ENCODE peak calls at places on chromosomes 13 and 19, in eight cellular contexts. Y, U, J, V, X, W, C and F are unnamed samples.

GRCh38 chr13:41596190-41596589 is 138.8 kb downstream of the RGCC start:
- DNase-seq in Y (no peak), U (no peak), J (no peak), V (no peak), X (no peak), W (no peak), C (no peak), F (no peak)

GRCh38 chr19:33040994-33041827 is 23.5 kb downstream of the RHPN2 start:
- DNase-seq in Y (peak), U (peak), J (no peak), V (no peak), X (no peak), W (peak), C (no peak), F (no peak)

GRCh38 chr13:50230365-50230978 is 215.2 kb downstream of the KCNRG start:
- DNase-seq in Y (no peak), U (no peak), J (no peak), V (peak), X (no peak), W (no peak), C (no peak), F (no peak)

GRCh38 chr19:18576383-18576782 is 4.7 kb downstream of the UBA52 start:
- DNase-seq in Y (no peak), U (no peak), J (no peak), V (no peak), X (no peak), W (no peak), C (no peak), F (no peak)

GRCh38 chr19:7494416-7495098 is 5.7 kb upstream of the PEX11G start:
- DNase-seq in Y (no peak), U (no peak), J (no peak), V (no peak), X (no peak), W (peak), C (peak), F (no peak)

GRCh38 chr13:35953537-35954206 is 177.5 kb downstream of the DCLK1 start:
- DNase-seq in Y (peak), U (peak), J (no peak), V (peak), X (no peak), W (peak), C (peak), F (peak)

GRCh38 chr13:72530471-72530870 is 197.0 kb downstream of the MZT1 start:
- DNase-seq in Y (no peak), U (no peak), J (no peak), V (no peak), X (no peak), W (no peak), C (no peak), F (no peak)

GRCh38 chr13:103243495-103243894 is 177.3 kb upstream of the SLC10A2 start:
- DNase-seq in Y (no peak), U (no peak), J (no peak), V (no peak), X (no peak), W (no peak), C (no peak), F (no peak)

GRCh38 chr19:31226536-31226935 is 122.7 kb downstream of the TSHZ3 start:
- DNase-seq in Y (no peak), U (no peak), J (no peak), V (no peak), X (no peak), W (no peak), C (no peak), F (no peak)

GRCh38 chr13:33236021-33236420 is 49.5 kb downstream of the STARD13 start:
- DNase-seq in Y (no peak), U (no peak), J (no peak), V (no peak), X (no peak), W (no peak), C (no peak), F (peak)

GRCh38 chr13:19173752-19174151 is 7.9 kb downstream of the TUBA3C start:
- DNase-seq in Y (no peak), U (no peak), J (no peak), V (no peak), X (no peak), W (no peak), C (no peak), F (no peak)

GRCh38 chr13:111533900-111534645 is 213.6 kb downstream of the TEX29 start:
- DNase-seq in Y (no peak), U (no peak), J (no peak), V (no peak), X (no peak), W (no peak), C (no peak), F (no peak)

GRCh38 chr13:26061947-26062346 is 10.1 kb upstream of the SHISA2 start:
- DNase-seq in Y (no peak), U (no peak), J (no peak), V (peak), X (no peak), W (no peak), C (no peak), F (no peak)

GRCh38 chr19:55014714-55015113 is 23.4 kb downstream of the GP6 start:
- DNase-seq in Y (no peak), U (no peak), J (no peak), V (no peak), X (no peak), W (no peak), C (no peak), F (no peak)

GRCh38 chr13:76385606-76386005 is 500.6 kb downstream of the KCTD12 start:
- DNase-seq in Y (no peak), U (no peak), J (no peak), V (no peak), X (no peak), W (no peak), C (no peak), F (no peak)

GRCh38 chr13:44022196-44022595 is 142.5 kb downstream of the LACC1 start:
- DNase-seq in Y (no peak), U (no peak), J (no peak), V (no peak), X (no peak), W (no peak), C (peak), F (no peak)

GRCh38 chr13:93881418-93881817 is 598.1 kb downstream of the DCT start:
- DNase-seq in Y (no peak), U (no peak), J (no peak), V (no peak), X (no peak), W (no peak), C (no peak), F (no peak)

GRCh38 chr13:41302743-41303142 is 8.3 kb upstream of the NAA16 start:
- DNase-seq in Y (no peak), U (no peak), J (no peak), V (no peak), X (no peak), W (no peak), C (no peak), F (no peak)

GRCh38 chr13:91278888-91279287 is 68.6 kb upstream of the MIR17HG start:
- DNase-seq in Y (no peak), U (no peak), J (no peak), V (peak), X (no peak), W (no peak), C (no peak), F (no peak)

GRCh38 chr13:49020940-49021548 is 45.3 kb downstream of the FNDC3A start:
- DNase-seq in Y (no peak), U (no peak), J (no peak), V (peak), X (no peak), W (no peak), C (no peak), F (no peak)

GRCh38 chr19:58409010-58409790 is 751 bp downstream of the ZNF584 start:
- DNase-seq in Y (no peak), U (no peak), J (no peak), V (peak), X (no peak), W (no peak), C (no peak), F (no peak)

GRCh38 chr13:110557082-110557481 is 4.4 kb downstream of the RAB20 start:
- DNase-seq in Y (no peak), U (no peak), J (no peak), V (no peak), X (no peak), W (no peak), C (no peak), F (no peak)

GRCh38 chr13:59409211-59409610 is 754.5 kb downstream of the DIAPH3 start:
- DNase-seq in Y (no peak), U (no peak), J (no peak), V (no peak), X (no peak), W (peak), C (peak), F (no peak)

GRCh38 chr13:29472317-29472961 is 123.0 kb downstream of the SLC7A1 start:
- DNase-seq in Y (peak), U (peak), J (no peak), V (peak), X (peak), W (peak), C (no peak), F (peak)

GRCh38 chr19:44142014-44142523 is 715 bp downstream of the ZNF234 start:
- DNase-seq in Y (no peak), U (peak), J (no peak), V (peak), X (no peak), W (peak), C (no peak), F (no peak)

GRCh38 chr19:47027586-47028371 is 8.1 kb downstream of the NPAS1 start:
- DNase-seq in Y (no peak), U (no peak), J (no peak), V (no peak), X (no peak), W (no peak), C (no peak), F (no peak)

GRCh38 chr19:46634045-46634655 is 1.9 kb downstream of the GNG8 start:
- DNase-seq in Y (peak), U (peak), J (no peak), V (peak), X (peak), W (peak), C (peak), F (peak)

GRCh38 chr19:41537789-41538188 is 38.2 kb upstream of the CEACAM21 start:
- DNase-seq in Y (peak), U (no peak), J (no peak), V (peak), X (no peak), W (no peak), C (no peak), F (no peak)

GRCh38 chr19:13100031-13100588 is 2.5 kb downstream of the LYL1 start:
- DNase-seq in Y (peak), U (no peak), J (no peak), V (peak), X (peak), W (no peak), C (no peak), F (peak)
- TF ChIP-seq POLR2A in Y (no peak), U (no peak), J (no peak), V (no peak), X (no peak), W (no peak), C (no peak), F (no peak)

GRCh38 chr13:21671793-21672680 is 1.2 kb downstream of the FGF9 start:
- DNase-seq in Y (no peak), U (no peak), J (no peak), V (no peak), X (no peak), W (no peak), C (no peak), F (no peak)

GRCh38 chr13:21672811-21673591 is 2.1 kb downstream of the FGF9 start:
- DNase-seq in Y (no peak), U (no peak), J (no peak), V (no peak), X (no peak), W (peak), C (no peak), F (no peak)

GRCh38 chr13:21668665-21669599 is 1.9 kb upstream of the FGF9 start:
- DNase-seq in Y (peak), U (no peak), J (no peak), V (no peak), X (no peak), W (peak), C (no peak), F (no peak)

GRCh38 chr13:21670006-21670882 is 629 bp upstream of the FGF9 start:
- DNase-seq in Y (peak), U (peak), J (no peak), V (peak), X (peak), W (peak), C (no peak), F (no peak)

GRCh38 chr13:21670883-21671792 is at the start of gene FGF9:
- DNase-seq in Y (peak), U (peak), J (no peak), V (peak), X (peak), W (peak), C (peak), F (peak)
- TF ChIP-seq POLR2A in Y (peak), U (peak), J (peak), V (no peak), X (no peak), W (peak), C (no peak), F (no peak)

GRCh38 chr19:40348125-40348913 is at the start of the genes C19orf47 and PLD3:
- DNase-seq in Y (peak), U (peak), J (peak), V (peak), X (peak), W (peak), C (peak), F (peak)
- TF ChIP-seq POLR2A in Y (peak), U (peak), J (peak), V (peak), X (peak), W (peak), C (peak), F (peak)

GRCh38 chr13:24271611-24272451 is 37.5 kb upstream of the C1QTNF9 start:
- DNase-seq in Y (peak), U (no peak), J (no peak), V (peak), X (no peak), W (peak), C (peak), F (no peak)
- TF ChIP-seq POLR2A in Y (peak), U (no peak), J (no peak), V (no peak), X (peak), W (peak), C (no peak), F (no peak)

DNA sequence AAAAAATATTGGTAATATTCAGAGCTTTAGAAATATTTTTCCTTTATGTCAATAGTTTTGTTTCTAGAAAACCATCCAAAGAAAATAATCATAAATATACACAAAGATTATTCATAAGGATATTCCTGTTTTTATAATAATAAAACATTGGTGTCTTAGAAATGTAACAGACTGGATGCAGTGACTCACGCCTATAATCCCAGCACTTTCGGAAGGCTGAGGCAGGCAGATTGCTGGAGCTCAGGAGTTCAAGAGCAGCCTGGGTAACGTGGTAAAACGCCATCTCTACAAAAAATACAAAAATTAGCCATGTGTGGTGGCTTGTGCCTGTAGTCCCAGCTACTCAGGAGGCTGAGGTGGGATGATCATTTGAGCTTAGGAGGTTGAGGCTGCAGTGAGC is 106.8 kb downstream of the DHRS12 start:
- DNase-seq in Y (no peak), U (no peak), J (no peak), V (no peak), X (no peak), W (no peak), C (no peak), F (no peak)
- TF ChIP-seq POLR2A in Y (no peak), U (no peak), J (no peak), V (no peak), X (no peak), W (no peak), C (no peak), F (no peak)

DNA sequence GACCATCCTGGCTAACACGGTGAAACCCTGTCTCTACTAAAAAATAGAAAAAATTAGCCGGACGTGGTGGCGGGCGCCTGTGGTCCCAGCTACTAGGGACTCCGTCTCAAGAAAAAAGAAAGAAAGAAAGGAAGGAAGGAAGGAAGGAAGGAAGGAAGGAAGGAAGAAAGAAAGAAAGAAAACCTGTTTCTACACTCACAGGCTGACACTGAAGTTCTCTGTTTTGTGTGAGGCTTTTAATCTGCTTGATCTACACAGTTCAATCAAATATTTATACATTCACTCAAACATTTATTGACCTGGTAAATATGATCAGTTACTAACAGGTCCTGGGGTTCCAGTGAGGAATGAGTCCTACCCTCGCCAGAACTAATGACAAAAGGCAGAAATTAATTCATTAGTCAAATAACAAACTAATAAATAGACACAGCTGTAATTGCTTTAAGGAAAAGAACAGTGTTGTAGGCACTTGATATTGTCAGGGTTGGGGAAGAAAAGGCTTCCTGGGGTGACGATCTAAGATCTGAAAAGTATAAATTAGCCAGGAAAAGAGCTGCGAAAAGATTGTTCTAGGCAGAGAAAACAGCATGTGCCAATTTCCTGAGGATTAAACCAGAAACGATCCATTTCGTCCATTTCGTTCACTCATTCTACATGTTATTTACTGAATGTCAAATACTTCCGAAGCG is 814 bp upstream of the CHAF1A start:
- DNase-seq in Y (no peak), U (no peak), J (no peak), V (no peak), X (no peak), W (no peak), C (no peak), F (no peak)
- TF ChIP-seq POLR2A in Y (peak), U (no peak), J (no peak), V (no peak), X (no peak), W (no peak), C (no peak), F (no peak)

GRCh38 chr19:38046254-38047047 is 139.4 kb downstream of the SIPA1L3 start:
- DNase-seq in Y (peak), U (no peak), J (no peak), V (no peak), X (peak), W (no peak), C (no peak), F (no peak)
- TF ChIP-seq POLR2A in Y (no peak), U (no peak), J (no peak), V (no peak), X (peak), W (no peak), C (no peak), F (no peak)

GRCh38 chr19:34180273-34180672 is 8.0 kb downstream of the LSM14A start:
- DNase-seq in Y (no peak), U (no peak), J (no peak), V (no peak), X (no peak), W (no peak), C (no peak), F (no peak)
- TF ChIP-seq POLR2A in Y (no peak), U (no peak), J (no peak), V (no peak), X (no peak), W (no peak), C (no peak), F (no peak)

DNA sequence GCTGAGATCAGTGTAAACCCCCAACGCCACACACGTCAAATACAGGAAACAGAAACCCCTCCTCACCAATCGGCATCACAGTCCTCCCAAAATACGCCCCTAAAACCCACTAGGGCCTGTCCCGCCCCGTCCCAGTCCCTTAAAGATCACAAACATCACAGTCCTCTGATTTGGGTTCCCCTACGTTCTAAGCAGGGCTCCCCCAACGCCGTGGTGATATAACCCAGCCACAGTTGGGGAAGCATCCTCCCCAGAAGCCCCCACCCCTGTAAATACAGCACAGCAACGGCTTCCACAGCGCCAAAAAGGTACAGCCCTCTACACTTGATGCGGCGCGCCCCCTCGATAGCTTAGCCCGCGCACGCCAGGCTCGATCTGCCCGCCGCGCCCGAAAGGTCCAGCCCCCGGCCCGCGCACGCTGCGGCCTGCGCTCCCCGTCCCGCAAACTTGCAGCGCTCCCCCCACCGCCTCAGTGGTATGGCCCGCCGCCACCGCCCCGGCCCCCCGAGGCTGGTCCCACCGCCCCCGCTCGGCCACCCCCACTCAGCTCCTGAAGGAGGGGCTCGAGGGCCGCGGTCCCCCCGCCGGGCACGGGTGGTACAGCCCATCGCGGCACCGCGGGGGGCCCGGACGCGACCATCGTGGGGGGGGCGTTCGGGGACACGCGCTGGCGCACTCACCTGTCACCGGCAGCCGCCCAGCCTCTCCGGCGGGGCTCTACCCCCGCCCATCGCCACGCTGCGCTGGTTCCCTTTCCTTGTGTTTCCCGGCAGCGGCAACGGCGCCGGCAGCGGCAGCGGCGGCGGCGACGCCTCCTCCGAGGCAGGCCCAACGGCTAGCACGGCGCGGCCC is at the start of gene AKT2:
- DNase-seq in Y (peak), U (peak), J (no peak), V (peak), X (peak), W (no peak), C (no peak), F (peak)
- TF ChIP-seq POLR2A in Y (no peak), U (no peak), J (no peak), V (peak), X (peak), W (no peak), C (no peak), F (peak)